ENCODE peak calls at places on chromosomes 16 and 17, in nine cellular contexts. E is CD8-positive, alpha-beta memory T cell; B is thoracic aorta; V is neuronal stem cell; K is iPS DF 6.9; Q is testis; U is HL-60; O is esophagus squamous epithelium; N is H7. Z is an unnamed sample.

GRCh38 chr16:48261569-48261968 is 14.2 kb upstream of the ABCC11 start:
- DNase-seq in O (no peak), N (no peak), B (no peak), K (no peak), V (no peak), U (no peak), Q (no peak), E (no peak), Z (no peak)

GRCh38 chr17:27398691-27399090 is 57.6 kb upstream of the KSR1 start:
- DNase-seq in U (no peak), V (no peak), O (no peak), E (no peak), Q (no peak), K (no peak), N (no peak), B (no peak), Z (no peak)

GRCh38 chr16:3752984-3753383 is 35.7 kb upstream of the TRAP1 start:
- DNase-seq in O (no peak), K (no peak), E (no peak), U (no peak), V (no peak), Q (no peak), N (no peak), B (no peak), Z (no peak)

GRCh38 chr16:27439273-27440018 is 37.5 kb downstream of the IL21R start:
- DNase-seq in V (no peak), K (no peak), O (no peak), N (peak; percentile 48), U (no peak), E (no peak), B (no peak), Q (no peak), Z (peak; percentile 52)

GRCh38 chr16:17459903-17460521 is 10.7 kb downstream of the XYLT1 start:
- DNase-seq in O (no peak), V (no peak), N (no peak), K (no peak), E (no peak), B (no peak), Q (no peak), U (no peak), Z (no peak)

GRCh38 chr17:1980665-1981250 is 44.4 kb downstream of the RTN4RL1 start:
- DNase-seq in E (no peak), V (no peak), O (no peak), N (no peak), K (no peak), B (no peak), U (no peak), Q (no peak), Z (no peak)

GRCh38 chr17:80327518-80327917 is 66.9 kb downstream of the RNF213 start:
- DNase-seq in V (no peak), K (no peak), N (no peak), E (no peak), U (peak; percentile 65), Q (no peak), O (no peak), B (no peak), Z (no peak)

GRCh38 chr17:63498621-63499195 is 21.8 kb downstream of the ACE start:
- DNase-seq in E (no peak), K (no peak), V (no peak), O (no peak), B (no peak), N (no peak), Q (no peak), U (no peak), Z (no peak)

DNA sequence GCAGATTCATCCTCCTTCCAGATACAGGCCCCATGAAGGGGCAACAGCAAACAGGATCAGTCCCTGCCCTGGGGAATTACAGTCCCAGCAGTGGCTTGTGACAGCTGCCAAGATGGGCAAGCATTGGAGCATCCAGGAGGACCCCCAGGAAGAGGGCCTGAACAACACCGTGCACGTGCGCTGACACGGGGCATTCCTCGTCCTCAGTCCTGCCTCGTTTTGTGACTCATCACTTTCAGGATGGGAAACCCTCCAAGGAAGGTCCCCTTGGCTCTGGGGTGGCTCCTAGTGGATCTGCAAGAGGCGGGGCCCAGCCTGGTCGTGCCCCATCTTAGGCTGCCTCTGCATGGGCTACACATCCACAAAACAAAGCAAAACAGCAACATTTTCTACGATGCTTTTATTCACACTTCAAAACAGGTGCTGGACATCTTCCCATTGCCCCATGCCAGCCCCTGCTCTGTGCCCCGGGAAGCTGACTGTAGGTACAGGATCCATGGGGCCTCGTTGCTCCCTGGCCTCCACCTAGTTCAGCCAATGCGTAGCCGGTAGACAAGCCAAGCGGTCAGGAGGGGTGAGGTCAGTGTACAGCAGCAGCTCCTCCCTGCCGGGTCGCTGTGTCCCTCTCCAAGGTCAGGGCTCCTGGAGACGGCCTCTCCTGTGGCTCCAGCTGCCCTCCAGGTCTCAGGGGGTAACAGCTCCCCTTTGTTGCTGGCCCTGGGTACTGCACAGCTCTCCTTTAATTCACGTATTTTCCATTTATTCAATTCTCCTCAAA is 32.3 kb downstream of the ACTG1 start:
- DNase-seq in E (no peak), B (no peak), N (no peak), O (no peak), U (no peak), Q (peak; percentile 87), K (no peak), V (no peak), Z (no peak)
- H3K4me3 ChIP-seq in E (no peak overlapping the region), B (no peak overlapping the region), N (no peak overlapping the region), O (no peak overlapping the region), U (no peak overlapping the region), Q (no peak overlapping the region), K (no peak overlapping the region), V (no peak overlapping the region), Z (no peak overlapping the region)

DNA sequence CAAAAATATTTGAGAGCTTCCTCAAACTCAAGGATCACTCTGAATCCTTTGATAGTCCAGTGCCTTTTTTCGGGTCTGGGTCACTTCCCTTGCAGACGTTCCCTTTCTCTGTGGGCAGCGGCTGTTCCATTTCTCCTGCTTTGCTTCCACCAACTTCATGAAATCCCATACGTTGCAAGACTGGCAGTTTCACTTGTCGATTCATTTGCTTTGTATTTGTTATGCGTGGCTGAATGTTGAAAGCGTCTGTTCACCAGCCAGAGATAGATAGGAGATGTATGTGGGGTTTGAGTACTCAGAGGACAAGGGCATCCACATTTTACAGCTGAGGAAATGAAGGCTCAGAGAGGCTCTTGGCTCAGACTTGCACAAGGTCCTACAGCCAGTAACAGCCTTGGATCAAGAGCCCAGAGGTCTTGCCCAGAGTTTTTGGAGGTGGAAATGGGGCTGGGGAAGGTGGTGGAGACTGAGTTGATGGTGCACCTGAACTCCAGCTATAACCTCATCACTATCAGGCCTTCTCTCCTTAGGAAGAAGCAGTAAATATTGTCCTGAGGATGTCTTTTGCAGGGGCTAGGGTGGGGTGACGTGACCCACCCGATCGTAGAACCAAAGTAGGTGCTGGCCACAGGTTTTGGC is 1.3 kb upstream of the CCDC102A start:
- DNase-seq in O (no peak), U (no peak), Q (no peak), K (no peak), E (no peak), V (no peak), B (no peak), N (peak; percentile 17), Z (peak; percentile 46)
- H3K4me3 ChIP-seq in O (no peak overlapping the region), U (no peak overlapping the region), Q (no peak overlapping the region), K (no peak overlapping the region), E (peak overlapping the region; percentile 71), V (no peak overlapping the region), B (peak overlapping the region; percentile 99), N (no peak overlapping the region), Z (no peak overlapping the region)

GRCh38 chr16:88662843-88663606 is at the start of gene MVD:
- DNase-seq in E (peak; percentile 95), V (peak; percentile 98), K (peak; percentile 93), Q (peak; percentile 98), O (peak; percentile 84), N (peak; percentile 100), B (peak; percentile 83), U (peak; percentile 89), Z (peak; percentile 99)

GRCh38 chr16:88667496-88667895 is 4.6 kb upstream of the MVD start:
- DNase-seq in K (no peak), E (no peak), U (no peak), N (no peak), B (no peak), O (no peak), Q (no peak), V (no peak), Z (no peak)

GRCh38 chr16:88665570-88665969 is 2.7 kb upstream of the MVD start:
- DNase-seq in U (no peak), V (no peak), B (no peak), Q (no peak), E (no peak), K (no peak), O (no peak), N (no peak), Z (no peak)

GRCh38 chr16:88662222-88662842 is 559 bp downstream of the MVD start:
- DNase-seq in V (no peak), B (no peak), K (no peak), N (peak; percentile 82), E (no peak), Q (no peak), U (no peak), O (no peak), Z (peak; percentile 69)

DNA sequence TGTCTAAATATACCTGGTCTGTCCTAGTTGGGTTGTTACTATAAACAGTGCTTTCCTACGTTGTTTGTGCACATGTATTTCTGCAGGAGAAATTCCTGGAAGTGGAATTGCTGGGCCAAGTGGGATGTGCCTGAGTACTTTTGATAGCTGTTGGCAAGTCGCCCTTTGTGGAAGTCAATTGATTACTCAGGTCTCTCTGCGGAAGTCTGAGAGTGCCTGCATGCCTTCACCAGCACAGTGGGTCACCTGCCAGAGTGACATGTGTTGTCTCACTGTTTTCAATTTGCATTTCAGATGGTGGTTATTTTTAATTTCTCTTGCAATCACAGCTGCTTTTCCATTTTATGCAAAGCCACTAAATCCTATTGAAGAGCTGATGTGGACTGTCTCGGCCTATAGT is 2.3 kb upstream of the MVD start:
- DNase-seq in O (no peak), B (no peak), K (no peak), V (no peak), U (no peak), N (no peak), E (no peak), Q (no peak), Z (no peak)
- H3K4me3 ChIP-seq in O (no peak overlapping the region), B (no peak overlapping the region), K (no peak overlapping the region), V (no peak overlapping the region), U (no peak overlapping the region), N (no peak overlapping the region), E (no peak overlapping the region), Q (no peak overlapping the region), Z (no peak overlapping the region)

GRCh38 chr17:42038221-42038973 is 12.0 kb downstream of the C17orf113 start:
- DNase-seq in B (no peak), U (no peak), O (no peak), K (no peak), N (peak; percentile 71), Q (no peak), V (no peak), E (no peak), Z (peak; percentile 66)

GRCh38 chr17:42040818-42041217 is 9.6 kb downstream of the C17orf113 start:
- DNase-seq in U (no peak), N (no peak), V (no peak), E (no peak), O (no peak), B (no peak), Q (no peak), K (no peak), Z (no peak)

GRCh38 chr17:42042598-42043319 is 7.6 kb downstream of the C17orf113 start:
- DNase-seq in O (no peak), Q (no peak), E (no peak), B (no peak), U (no peak), V (no peak), N (no peak), K (no peak), Z (peak; percentile 43)

GRCh38 chr17:42041619-42042018 is 8.8 kb downstream of the C17orf113 start:
- DNase-seq in K (no peak), E (no peak), U (no peak), B (no peak), O (no peak), Q (no peak), N (no peak), V (no peak), Z (no peak)

GRCh38 chr17:42039794-42040763 is 10.3 kb downstream of the C17orf113 start:
- DNase-seq in O (no peak), N (peak; percentile 58), B (no peak), E (no peak), K (no peak), V (no peak), U (no peak), Q (no peak), Z (peak; percentile 50)
- H3K4me3 ChIP-seq in O (no peak overlapping the region), N (no peak overlapping the region), B (peak overlapping the region; percentile 52), E (no peak overlapping the region), K (no peak overlapping the region), V (no peak overlapping the region), U (no peak overlapping the region), Q (peak overlapping the region; percentile 26), Z (no peak overlapping the region)